ENCODE peak calls at places on chromosomes 4 and X, in nine cellular contexts. R is mammary epithelial cell, V is heart left ventricle, D is OCI-LY7, F is A549, P is PC-3, U is right lobe of liver, Z is psoas muscle, Y is fibroblast of lung. N is an unnamed sample. For H3K4me1, the result is how much of the 10 kb centered on the place peaks cover.

GRCh38 chr4:79078339-79078738 is 139.1 kb upstream of the PAQR3 start:
- DNase-seq in R (no peak), V (no peak), D (no peak), F (no peak), P (no peak), U (no peak), Z (no peak), Y (no peak), N (peak)

GRCh38 chr4:47213539-47213938 is 182.2 kb downstream of the GABRB1 start:
- DNase-seq in R (no peak), V (no peak), D (no peak), F (no peak), P (no peak), U (no peak), Z (no peak), Y (no peak), N (no peak)

GRCh38 chrX:10656214-10656613 is 35.8 kb upstream of the MID1 start:
- DNase-seq in R (no peak), V (no peak), D (no peak), F (no peak), P (no peak), U (no peak), Z (no peak), Y (no peak), N (no peak)

GRCh38 chr4:38802561-38803355 is 1.8 kb downstream of the TLR1 start:
- DNase-seq in R (no peak), V (no peak), D (peak), F (peak), P (peak), U (no peak), Z (no peak), Y (no peak), N (no peak)

GRCh38 chrX:65528705-65529340 is 5.8 kb downstream of the LAS1L start:
- DNase-seq in R (peak), V (peak), D (peak), F (peak), P (peak), U (peak), Z (peak), Y (peak), N (no peak)

GRCh38 chr4:181807771-181808170 is 435.4 kb upstream of the TENM3 start:
- DNase-seq in R (no peak), V (no peak), D (no peak), F (no peak), P (no peak), U (no peak), Z (no peak), Y (peak), N (no peak)

GRCh38 chr4:167222098-167222497 is 12.2 kb downstream of the SPOCK3 start:
- DNase-seq in R (no peak), V (no peak), D (peak), F (no peak), P (no peak), U (no peak), Z (no peak), Y (no peak), N (no peak)

GRCh38 chr4:111011458-111011857 is 388.6 kb upstream of the PITX2 start:
- DNase-seq in R (no peak), V (no peak), D (no peak), F (no peak), P (no peak), U (no peak), Z (no peak), Y (no peak), N (no peak)

GRCh38 chr4:4321951-4322688 is 32.1 kb downstream of the ZBTB49 start:
- DNase-seq in R (no peak), V (no peak), D (no peak), F (no peak), P (no peak), U (peak), Z (no peak), Y (no peak), N (no peak)

GRCh38 chr4:84363256-84363655 is 135.8 kb downstream of the NKX6-1 start:
- DNase-seq in R (no peak), V (no peak), D (no peak), F (no peak), P (no peak), U (no peak), Z (no peak), Y (no peak), N (no peak)

GRCh38 chr4:4377683-4378082 is 9.2 kb upstream of the NSG1 start:
- DNase-seq in R (no peak), V (no peak), D (no peak), F (no peak), P (no peak), U (no peak), Z (no peak), Y (no peak), N (no peak)

GRCh38 chrX:17078031-17078730 is 131.7 kb downstream of the REPS2 start:
- DNase-seq in R (peak), V (peak), D (no peak), F (no peak), P (peak), U (no peak), Z (no peak), Y (peak), N (no peak)

GRCh38 chr4:22532896-22533295 is 17.0 kb upstream of the ADGRA3 start:
- DNase-seq in R (peak), V (no peak), D (no peak), F (no peak), P (no peak), U (no peak), Z (no peak), Y (no peak), N (no peak)

GRCh38 chrX:57977992-57978391 is 67.7 kb upstream of the ZXDA start:
- DNase-seq in R (no peak), V (no peak), D (peak), F (no peak), P (peak), U (no peak), Z (no peak), Y (no peak), N (no peak)

GRCh38 chrX:78092296-78092695 is 11.8 kb upstream of the PGK1 start:
- DNase-seq in R (peak), V (no peak), D (peak), F (peak), P (peak), U (no peak), Z (no peak), Y (peak), N (no peak)

GRCh38 chr4:76532810-76533209 is 97.8 kb downstream of the SHROOM3 start:
- DNase-seq in R (peak), V (no peak), D (no peak), F (no peak), P (no peak), U (no peak), Z (no peak), Y (no peak), N (no peak)

GRCh38 chrX:24423960-24424359 is 41.1 kb upstream of the PDK3 start:
- DNase-seq in R (no peak), V (no peak), D (no peak), F (peak), P (no peak), U (no peak), Z (no peak), Y (peak), N (no peak)

GRCh38 chrX:110218591-110218990 is 99.3 kb downstream of the AMMECR1 start:
- DNase-seq in R (no peak), V (no peak), D (no peak), F (peak), P (no peak), U (no peak), Z (no peak), Y (no peak), N (no peak)

GRCh38 chr4:26206981-26207380 is 113.8 kb upstream of the RBPJ start:
- DNase-seq in R (no peak), V (no peak), D (no peak), F (no peak), P (no peak), U (no peak), Z (no peak), Y (peak), N (no peak)

GRCh38 chr4:165379662-165380061 is 854 bp downstream of the CPE start:
- DNase-seq in R (no peak), V (peak), D (no peak), F (no peak), P (no peak), U (no peak), Z (peak), Y (peak), N (no peak)
- H3K4me3 ChIP-seq in R (peak), V (peak), D (no peak), F (peak), P (peak), U (peak), Z (peak), Y (no peak), N (peak)

GRCh38 chr4:156798438-156798837 is 173.2 kb downstream of the PDGFC start:
- DNase-seq in R (peak), V (no peak), D (no peak), F (no peak), P (no peak), U (no peak), Z (no peak), Y (no peak), N (no peak)

GRCh38 chr4:156799121-156799589 is 172.4 kb downstream of the PDGFC start:
- DNase-seq in R (peak), V (no peak), D (no peak), F (no peak), P (peak), U (no peak), Z (no peak), Y (peak), N (no peak)

GRCh38 chr4:156803056-156803455 is 168.5 kb downstream of the PDGFC start:
- DNase-seq in R (peak), V (no peak), D (no peak), F (no peak), P (peak), U (no peak), Z (no peak), Y (peak), N (no peak)

GRCh38 chr4:156795727-156796126 is 175.9 kb downstream of the PDGFC start:
- DNase-seq in R (no peak), V (no peak), D (no peak), F (no peak), P (no peak), U (no peak), Z (no peak), Y (no peak), N (no peak)

DNA sequence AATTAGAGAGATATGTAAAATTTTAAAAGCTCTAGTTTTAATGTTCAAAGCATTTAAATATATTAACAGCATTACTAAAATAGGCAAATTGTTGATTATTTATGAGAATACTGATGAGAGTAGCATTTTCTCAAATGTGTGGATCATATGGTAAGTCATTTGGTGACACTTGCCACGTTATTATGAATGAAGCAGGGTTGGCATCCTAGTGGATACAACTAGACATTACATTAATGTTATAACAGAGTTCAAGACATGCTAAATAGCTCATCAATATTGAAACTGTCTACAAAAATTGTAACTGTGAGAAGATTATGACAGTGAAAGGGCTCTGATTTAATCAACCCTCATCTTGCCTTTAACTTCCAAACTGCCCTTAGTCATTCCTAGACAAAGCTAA is 171.1 kb downstream of the PDGFC start:
- DNase-seq in R (no peak), V (no peak), D (no peak), F (no peak), P (no peak), U (no peak), Z (no peak), Y (no peak), N (no peak)
- TF ChIP-seq CTCF in R (no peak), V (no peak), D (no peak), F (no peak), P (peak), U (no peak), Z (no peak), Y (peak), N (no peak)

GRCh38 chr4:8441499-8442091 is 1.0 kb downstream of the TRMT44 start:
- DNase-seq in R (no peak), V (no peak), D (no peak), F (no peak), P (peak), U (no peak), Z (no peak), Y (no peak), N (no peak)

GRCh38 chr4:8439168-8439567 is 1.4 kb downstream of the ACOX3 start:
- DNase-seq in R (no peak), V (no peak), D (no peak), F (no peak), P (peak), U (no peak), Z (no peak), Y (no peak), N (no peak)

GRCh38 chr4:8438743-8439142 is 1.8 kb downstream of the ACOX3 start:
- DNase-seq in R (no peak), V (no peak), D (no peak), F (no peak), P (no peak), U (no peak), Z (no peak), Y (no peak), N (no peak)

GRCh38 chr4:8440491-8441311 is at the start of the genes ACOX3 and TRMT44:
- DNase-seq in R (peak), V (peak), D (peak), F (peak), P (peak), U (peak), Z (peak), Y (peak), N (peak)

DNA sequence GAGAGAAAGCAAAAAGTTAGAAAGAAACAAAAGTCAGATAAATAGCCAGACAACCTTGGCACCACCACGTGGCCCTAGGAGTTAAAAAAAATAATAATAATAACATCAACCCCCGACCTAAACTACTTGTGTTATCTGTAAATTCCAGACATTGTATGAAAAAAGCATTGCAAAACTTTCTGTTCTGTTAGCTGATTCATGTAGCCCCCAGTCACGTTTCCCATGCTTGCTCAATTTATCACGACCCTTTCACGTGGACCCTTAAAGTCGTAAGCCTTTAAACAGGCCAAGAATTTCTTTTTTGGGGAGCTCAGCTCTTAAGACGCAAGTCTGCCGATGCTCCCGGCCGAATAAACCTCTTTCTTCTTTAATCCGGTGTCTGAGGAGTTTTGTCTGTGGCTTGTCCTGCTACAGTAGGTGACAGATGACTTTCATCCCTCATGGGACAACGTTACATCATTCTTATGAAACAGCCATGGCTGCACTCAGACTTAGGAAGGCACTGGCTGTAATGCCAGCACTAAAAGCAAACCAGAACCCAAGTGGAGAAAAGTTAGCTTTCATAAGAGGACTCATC is 521 bp downstream of the ACOX3 start:
- DNase-seq in R (no peak), V (no peak), D (peak), F (peak), P (no peak), U (no peak), Z (no peak), Y (no peak), N (peak)
- H3K4me1 ChIP-seq in R (under half), V (under half), D (half or more), F (under half), P (under half), U (under half), Z (under half), Y (under half), N (under half)

GRCh38 chr4:122861544-122861943 is 34.9 kb downstream of the FGF2 start:
- DNase-seq in R (no peak), V (no peak), D (no peak), F (no peak), P (no peak), U (no peak), Z (no peak), Y (no peak), N (no peak)
- H3K4me3 ChIP-seq in R (no peak), V (no peak), D (no peak), F (no peak), P (no peak), U (no peak), Z (no peak), Y (no peak), N (no peak)

DNA sequence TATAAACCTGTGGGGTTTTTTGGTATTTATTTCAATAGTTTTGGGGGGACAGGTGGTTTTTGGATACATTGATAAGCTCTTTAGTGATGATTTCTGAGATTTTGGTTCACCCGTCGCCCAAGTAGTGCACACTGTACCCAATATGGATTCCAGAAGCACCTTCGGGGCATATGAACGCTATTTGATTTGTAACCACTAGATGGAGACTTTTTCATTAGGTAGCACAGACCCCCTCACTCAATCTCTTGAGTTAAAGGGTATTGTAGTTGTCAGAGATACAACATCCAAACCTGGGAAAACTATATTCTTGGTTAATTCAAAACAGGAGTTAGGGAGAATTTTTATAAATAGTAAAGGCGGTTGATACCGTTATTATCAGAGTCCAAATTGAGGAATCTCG is 79.8 kb downstream of the SPANXN3 start:
- DNase-seq in R (no peak), V (no peak), D (peak), F (peak), P (peak), U (no peak), Z (no peak), Y (no peak), N (no peak)
- TF ChIP-seq CTCF in R (no peak), V (peak), D (peak), F (no peak), P (peak), U (no peak), Z (peak), Y (no peak), N (no peak)

GRCh38 chr4:151296227-151296626 is 19.3 kb downstream of the PRSS48 start:
- DNase-seq in R (no peak), V (no peak), D (no peak), F (no peak), P (no peak), U (peak), Z (no peak), Y (no peak), N (no peak)

GRCh38 chr4:151291485-151291884 is 14.5 kb downstream of the PRSS48 start:
- DNase-seq in R (no peak), V (no peak), D (no peak), F (no peak), P (peak), U (no peak), Z (no peak), Y (peak), N (no peak)

GRCh38 chr4:151287409-151287808 is 10.4 kb downstream of the PRSS48 start:
- DNase-seq in R (no peak), V (no peak), D (no peak), F (no peak), P (peak), U (no peak), Z (no peak), Y (no peak), N (no peak)

GRCh38 chr4:151294833-151295496 is 18.0 kb downstream of the PRSS48 start:
- DNase-seq in R (no peak), V (no peak), D (no peak), F (no peak), P (peak), U (peak), Z (no peak), Y (no peak), N (no peak)

GRCh38 chr4:151292038-151292437 is 15.1 kb downstream of the PRSS48 start:
- DNase-seq in R (no peak), V (no peak), D (no peak), F (no peak), P (no peak), U (no peak), Z (no peak), Y (no peak), N (no peak)
- H3K4me1 ChIP-seq in R (under half), V (under half), D (under half), F (under half), P (under half), U (under half), Z (under half), Y (under half), N (under half)

GRCh38 chrX:107714196-107714811 is 61.3 kb downstream of the TSC22D3 start:
- DNase-seq in R (no peak), V (no peak), D (no peak), F (no peak), P (no peak), U (peak), Z (no peak), Y (no peak), N (no peak)
- H3K4me3 ChIP-seq in R (peak), V (peak), D (peak), F (no peak), P (no peak), U (no peak), Z (peak), Y (no peak), N (peak)

GRCh38 chrX:34848281-34848680 is 94.3 kb upstream of the FAM47B start:
- DNase-seq in R (peak), V (no peak), D (no peak), F (no peak), P (peak), U (no peak), Z (no peak), Y (peak), N (no peak)
- TF ChIP-seq CTCF in R (no peak), V (no peak), D (no peak), F (no peak), P (no peak), U (no peak), Z (no peak), Y (no peak), N (no peak)

DNA sequence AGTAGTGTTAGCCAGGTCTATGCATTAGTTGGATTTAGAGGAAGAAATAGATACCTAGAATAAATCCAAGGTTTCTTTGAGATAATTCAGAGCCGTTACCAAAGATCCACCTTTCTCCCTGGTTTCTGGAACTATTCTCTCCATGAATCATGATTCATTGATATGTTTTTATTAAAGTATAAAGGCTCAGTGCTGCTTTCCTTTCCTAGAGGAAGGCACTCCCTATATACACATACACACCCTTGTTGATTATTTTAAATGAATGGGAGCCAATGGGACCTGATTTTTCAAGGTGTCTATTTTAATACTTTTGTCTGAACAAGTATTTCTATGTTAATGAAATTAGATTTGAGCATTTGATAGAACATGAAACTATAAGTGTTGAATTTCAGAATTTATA is 146.8 kb upstream of the SPRY1 start:
- DNase-seq in R (no peak), V (no peak), D (no peak), F (no peak), P (no peak), U (no peak), Z (no peak), Y (no peak), N (no peak)
- H3K4me1 ChIP-seq in R (under half), V (under half), D (under half), F (under half), P (under half), U (under half), Z (under half), Y (under half), N (half or more)